ENCODE peak calls at places on chromosomes 12 and 14, in seven cellular contexts. Z is CD8-positive, alpha-beta T cell; M is Caco-2; T is A549; Y is transverse colon; G is adrenal gland; L is HCT116. J is an unnamed sample.

GRCh38 chr14:92600318-92601053 is 86.9 kb downstream of the RIN3 start:
- DNase-seq in Z (no peak), M (no peak), T (peak; percentile 77), Y (no peak), G (no peak), L (no peak), J (no peak)

GRCh38 chr12:4201333-4202105 is 72.0 kb upstream of the CCND2 start:
- DNase-seq in Z (no peak), M (no peak), T (no peak), Y (no peak), G (no peak), L (no peak), J (no peak)

GRCh38 chr14:35438910-35439713 is 34.6 kb upstream of the NFKBIA start:
- DNase-seq in Z (no peak), M (no peak), T (peak; percentile 22), Y (no peak), G (no peak), L (peak; percentile 31), J (peak; percentile 11)

GRCh38 chr12:51441583-51441982 is 17.0 kb downstream of the SLC4A8 start:
- DNase-seq in Z (no peak), M (no peak), T (no peak), Y (no peak), G (peak; percentile 46), L (no peak), J (no peak)

GRCh38 chr12:84599539-84599938 is 313.1 kb downstream of the SLC6A15 start:
- DNase-seq in Z (no peak), M (no peak), T (no peak), Y (no peak), G (no peak), L (peak; percentile 46), J (no peak)

GRCh38 chr12:48681416-48681737 is 661 bp downstream of the KANSL2 start:
- DNase-seq in Z (no peak), M (no peak), T (peak; percentile 42), Y (no peak), G (no peak), L (no peak), J (no peak)

GRCh38 chr12:131087302-131087818 is 133.7 kb downstream of the ADGRD1 start:
- DNase-seq in Z (no peak), M (peak; percentile 23), T (no peak), Y (no peak), G (peak; percentile 9), L (no peak), J (no peak)

GRCh38 chr12:122182887-122183587 is at the start of gene LRRC43:
- DNase-seq in Z (no peak), M (no peak), T (no peak), Y (peak; percentile 41), G (peak; percentile 52), L (no peak), J (peak; percentile 82)

GRCh38 chr14:75497191-75497590 is 25.1 kb upstream of the BATF start:
- DNase-seq in Z (no peak), M (no peak), T (no peak), Y (no peak), G (no peak), L (no peak), J (no peak)

GRCh38 chr12:53825246-53826081 is 73.7 kb upstream of the CISTR start:
- DNase-seq in Z (no peak), M (peak; percentile 36), T (peak; percentile 96), Y (no peak), G (no peak), L (peak; percentile 83), J (no peak)

DNA sequence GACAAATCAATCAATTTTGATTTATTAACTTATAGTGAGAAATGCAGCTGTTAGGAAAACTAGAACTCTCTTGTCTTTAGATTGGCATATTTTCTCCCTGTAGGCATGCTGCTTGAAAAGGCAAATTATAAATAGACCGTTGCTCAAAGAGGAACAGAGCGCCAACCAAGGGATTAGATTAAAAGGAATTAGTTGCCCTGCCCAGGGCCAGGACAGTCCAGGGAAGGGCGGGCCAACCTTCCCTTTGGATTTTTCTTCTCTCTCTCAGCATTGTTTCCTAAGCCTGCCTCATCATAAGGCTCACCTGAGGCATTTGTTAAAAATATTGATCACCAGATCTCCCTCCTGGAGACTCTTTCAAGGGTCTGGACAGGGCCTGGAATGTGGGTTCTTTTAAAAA is 8.6 kb downstream of the CIPC start:
- DNase-seq in Z (no peak), M (no peak), T (no peak), Y (no peak), G (no peak), L (no peak), J (no peak)
- H3K4me1 ChIP-seq in Z (no peaks in the 10 kb centered on the region), M (no peaks in the 10 kb centered on the region), T (no peaks in the 10 kb centered on the region), Y (peaks cover 28% of the 10 kb centered on the region), G (peaks cover 64% of the 10 kb centered on the region), L (no peaks in the 10 kb centered on the region), J (peaks cover 3% of the 10 kb centered on the region)

GRCh38 chr12:11815397-11815796 is 165.9 kb downstream of the ETV6 start:
- DNase-seq in Z (no peak), M (no peak), T (no peak), Y (no peak), G (no peak), L (no peak), J (no peak)

GRCh38 chr12:11810962-11811361 is 161.5 kb downstream of the ETV6 start:
- DNase-seq in Z (no peak), M (no peak), T (no peak), Y (no peak), G (no peak), L (no peak), J (no peak)

GRCh38 chr12:11814362-11814761 is 164.9 kb downstream of the ETV6 start:
- DNase-seq in Z (no peak), M (no peak), T (no peak), Y (no peak), G (no peak), L (no peak), J (peak; percentile 35)

GRCh38 chr12:11812558-11813421 is 163.3 kb downstream of the ETV6 start:
- DNase-seq in Z (no peak), M (no peak), T (no peak), Y (peak; percentile 50), G (no peak), L (no peak), J (peak; percentile 81)

GRCh38 chr12:11813422-11813813 is 163.9 kb downstream of the ETV6 start:
- DNase-seq in Z (no peak), M (no peak), T (no peak), Y (no peak), G (no peak), L (no peak), J (no peak)
- H3K4me3 ChIP-seq in Z (no peak overlapping the region), M (no peak overlapping the region), T (no peak overlapping the region), Y (no peak overlapping the region), G (peak overlapping the region; percentile 35), L (no peak overlapping the region), J (peak overlapping the region; percentile 49)

GRCh38 chr14:23215421-23215820 is 22.3 kb upstream of the RNF212B start:
- DNase-seq in Z (no peak), M (no peak), T (no peak), Y (no peak), G (no peak), L (no peak), J (no peak)
- H3K4me1 ChIP-seq in Z (no peaks in the 10 kb centered on the region), M (no peaks in the 10 kb centered on the region), T (no peaks in the 10 kb centered on the region), Y (no peaks in the 10 kb centered on the region), G (no peaks in the 10 kb centered on the region), L (no peaks in the 10 kb centered on the region), J (no peaks in the 10 kb centered on the region)

DNA sequence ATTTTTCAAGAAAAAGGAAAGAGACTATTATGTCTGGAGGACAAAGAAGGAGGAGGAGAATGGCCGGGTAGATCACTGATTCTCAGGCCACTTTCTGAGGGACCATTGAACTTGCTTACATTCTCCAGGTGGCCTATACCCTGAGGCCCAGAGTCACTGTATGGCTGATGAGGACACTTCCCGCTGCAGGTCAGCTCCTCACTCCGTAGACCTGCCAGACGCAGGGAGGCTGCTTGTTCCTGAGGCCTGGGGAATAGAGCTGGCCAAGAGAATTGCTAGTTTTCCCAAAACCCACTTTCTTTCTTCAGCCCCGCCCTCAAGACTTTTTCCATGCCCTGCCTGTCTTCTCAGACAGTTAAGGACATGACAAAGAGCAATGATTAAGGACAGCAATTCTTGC is 510.5 kb upstream of the TBX3 start:
- DNase-seq in Z (no peak), M (no peak), T (no peak), Y (peak; percentile 12), G (no peak), L (no peak), J (no peak)
- H3K4me3 ChIP-seq in Z (no peak overlapping the region), M (no peak overlapping the region), T (no peak overlapping the region), Y (no peak overlapping the region), G (no peak overlapping the region), L (no peak overlapping the region), J (no peak overlapping the region)

GRCh38 chr12:6630696-6631095 is 5.1 kb downstream of the LPAR5 start:
- DNase-seq in Z (no peak), M (no peak), T (no peak), Y (no peak), G (no peak), L (no peak), J (no peak)
- H3K4me1 ChIP-seq in Z (peaks cover 74% of the 10 kb centered on the region), M (peaks cover 10% of the 10 kb centered on the region), T (peaks cover 18% of the 10 kb centered on the region), Y (no peaks in the 10 kb centered on the region), G (peaks cover 7% of the 10 kb centered on the region), L (peaks cover 9% of the 10 kb centered on the region), J (no peaks in the 10 kb centered on the region)

DNA sequence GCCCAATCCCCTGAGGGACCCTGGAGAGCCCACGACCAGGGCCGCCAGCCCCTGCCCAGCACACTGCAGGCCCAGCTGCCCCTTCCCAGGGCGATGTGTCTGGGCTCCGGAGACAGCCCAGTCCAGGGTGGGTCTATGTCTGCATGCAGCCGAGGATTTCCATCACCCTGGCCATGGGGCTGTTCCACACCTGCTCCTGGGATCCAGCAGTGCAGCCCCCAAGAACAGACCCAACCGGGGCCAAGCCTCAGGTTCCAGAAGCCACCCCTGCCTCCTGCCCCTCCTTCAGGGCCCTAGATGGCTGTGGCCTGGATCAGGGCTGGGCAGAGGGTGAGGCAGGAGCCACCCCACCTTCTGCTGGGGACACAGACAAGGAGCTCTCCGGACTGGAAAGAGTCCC is 11.5 kb downstream of the C14orf180 start:
- DNase-seq in Z (no peak), M (no peak), T (no peak), Y (no peak), G (no peak), L (no peak), J (no peak)
- H3K4me3 ChIP-seq in Z (no peak overlapping the region), M (no peak overlapping the region), T (no peak overlapping the region), Y (no peak overlapping the region), G (no peak overlapping the region), L (no peak overlapping the region), J (no peak overlapping the region)

GRCh38 chr12:109947511-109947910 is 47.4 kb downstream of the TCHP start:
- DNase-seq in Z (no peak), M (no peak), T (no peak), Y (no peak), G (no peak), L (no peak), J (peak; percentile 44)
- H3K4me1 ChIP-seq in Z (peaks cover 11% of the 10 kb centered on the region), M (no peaks in the 10 kb centered on the region), T (peaks cover 4% of the 10 kb centered on the region), Y (peaks cover 14% of the 10 kb centered on the region), G (peaks cover 65% of the 10 kb centered on the region), L (peaks cover 27% of the 10 kb centered on the region), J (peaks cover 74% of the 10 kb centered on the region)

J was measured in SJCRH30.